ENCODE peak calls at places on chromosome 2, in eight cellular contexts. One of them, this sample, is unnamed.

GRCh38 chr2:4992226-4992625 is 700.0 kb upstream of the SOX11 start:
- DNase-seq in erythroblast: no peak
- DNase-seq in body of pancreas: no peak
- DNase-seq in suprapubic skin: no peak
- DNase-seq in ovary: no peak
- DNase-seq in K562: no peak
- DNase-seq in HCT116: no peak
- DNase-seq in right lobe of liver: no peak
- DNase-seq in this sample: no peak

GRCh38 chr2:37387143-37387835 is 42.9 kb downstream of the QPCT start:
- DNase-seq in body of pancreas: no peak
- DNase-seq in ovary: no peak
- DNase-seq in erythroblast: no peak
- DNase-seq in right lobe of liver: no peak
- DNase-seq in suprapubic skin: no peak
- DNase-seq in K562: no peak
- DNase-seq in HCT116: no peak
- DNase-seq in this sample: no peak

GRCh38 chr2:38167968-38168350 is 92.0 kb upstream of the CYP1B1 start:
- DNase-seq in ovary: no peak
- DNase-seq in erythroblast: no peak
- DNase-seq in body of pancreas: no peak
- DNase-seq in K562: no peak
- DNase-seq in HCT116: no peak
- DNase-seq in right lobe of liver: no peak
- DNase-seq in suprapubic skin: no peak
- DNase-seq in this sample: no peak

GRCh38 chr2:10170256-10170655 is 47.7 kb downstream of the RRM2 start:
- DNase-seq in body of pancreas: no peak
- DNase-seq in HCT116: no peak
- DNase-seq in right lobe of liver: no peak
- DNase-seq in ovary: no peak
- DNase-seq in suprapubic skin: no peak
- DNase-seq in K562: no peak
- DNase-seq in erythroblast: no peak
- DNase-seq in this sample: peak; percentile 81

GRCh38 chr2:75053484-75054112 is 95.2 kb downstream of the POLE4 start:
- DNase-seq in K562: peak; percentile 57
- DNase-seq in HCT116: peak; percentile 36
- DNase-seq in body of pancreas: peak; percentile 38
- DNase-seq in suprapubic skin: no peak
- DNase-seq in erythroblast: peak; percentile 47
- DNase-seq in ovary: peak; percentile 21
- DNase-seq in right lobe of liver: no peak
- DNase-seq in this sample: peak; percentile 26

GRCh38 chr2:157254041-157254440 is 3.5 kb upstream of the GALNT5 start:
- DNase-seq in right lobe of liver: no peak
- DNase-seq in ovary: no peak
- DNase-seq in HCT116: no peak
- DNase-seq in K562: no peak
- DNase-seq in erythroblast: no peak
- DNase-seq in suprapubic skin: no peak
- DNase-seq in body of pancreas: no peak
- DNase-seq in this sample: no peak

GRCh38 chr2:48417843-48418838 is 111.8 kb upstream of the STON1 start:
- DNase-seq in ovary: no peak
- DNase-seq in suprapubic skin: no peak
- DNase-seq in body of pancreas: no peak
- DNase-seq in right lobe of liver: peak; percentile 75
- DNase-seq in erythroblast: no peak
- DNase-seq in K562: no peak
- DNase-seq in HCT116: no peak
- DNase-seq in this sample: no peak

GRCh38 chr2:163692611-163693482 is 43.0 kb downstream of the FIGN start:
- DNase-seq in ovary: no peak
- DNase-seq in body of pancreas: no peak
- DNase-seq in erythroblast: no peak
- DNase-seq in suprapubic skin: no peak
- DNase-seq in HCT116: no peak
- DNase-seq in right lobe of liver: no peak
- DNase-seq in K562: no peak
- DNase-seq in this sample: no peak

GRCh38 chr2:64151498-64151897 is 7.3 kb upstream of the PELI1 start:
- DNase-seq in K562: no peak
- DNase-seq in erythroblast: no peak
- DNase-seq in body of pancreas: no peak
- DNase-seq in HCT116: no peak
- DNase-seq in right lobe of liver: no peak
- DNase-seq in suprapubic skin: no peak
- DNase-seq in ovary: no peak
- DNase-seq in this sample: no peak

GRCh38 chr2:227813562-227814353 is at the start of gene CCL20:
- DNase-seq in HCT116: no peak
- DNase-seq in erythroblast: no peak
- DNase-seq in K562: no peak
- DNase-seq in ovary: no peak
- DNase-seq in body of pancreas: no peak
- DNase-seq in right lobe of liver: no peak
- DNase-seq in suprapubic skin: no peak
- DNase-seq in this sample: no peak
- TF ChIP-seq POLR2A in HCT116: no peak
- TF ChIP-seq POLR2A in erythroblast: no peak
- TF ChIP-seq POLR2A in K562: no peak
- TF ChIP-seq POLR2A in ovary: no peak
- TF ChIP-seq POLR2A in body of pancreas: no peak
- TF ChIP-seq POLR2A in right lobe of liver: peak; percentile 75
- TF ChIP-seq POLR2A in suprapubic skin: no peak
- TF ChIP-seq POLR2A in this sample: no peak

GRCh38 chr2:213121677-213122076 is 29.7 kb downstream of the IKZF2 start:
- DNase-seq in erythroblast: no peak
- DNase-seq in suprapubic skin: no peak
- DNase-seq in K562: no peak
- DNase-seq in body of pancreas: no peak
- DNase-seq in right lobe of liver: no peak
- DNase-seq in HCT116: no peak
- DNase-seq in ovary: no peak
- DNase-seq in this sample: no peak

GRCh38 chr2:213122730-213123129 is 28.7 kb downstream of the IKZF2 start:
- DNase-seq in erythroblast: no peak
- DNase-seq in right lobe of liver: no peak
- DNase-seq in HCT116: no peak
- DNase-seq in ovary: no peak
- DNase-seq in suprapubic skin: no peak
- DNase-seq in K562: no peak
- DNase-seq in body of pancreas: no peak
- DNase-seq in this sample: no peak

GRCh38 chr2:213119061-213119809 is 32.2 kb downstream of the IKZF2 start:
- DNase-seq in suprapubic skin: no peak
- DNase-seq in body of pancreas: no peak
- DNase-seq in HCT116: no peak
- DNase-seq in ovary: no peak
- DNase-seq in right lobe of liver: no peak
- DNase-seq in K562: no peak
- DNase-seq in erythroblast: no peak
- DNase-seq in this sample: peak; percentile 5
- TF ChIP-seq POLR2A in suprapubic skin: no peak
- TF ChIP-seq POLR2A in body of pancreas: no peak
- TF ChIP-seq POLR2A in HCT116: no peak
- TF ChIP-seq POLR2A in ovary: no peak
- TF ChIP-seq POLR2A in right lobe of liver: no peak
- TF ChIP-seq POLR2A in K562: no peak
- TF ChIP-seq POLR2A in erythroblast: no peak
- TF ChIP-seq POLR2A in this sample: no peak

GRCh38 chr2:20822535-20823490 is at the start of gene LDAH:
- DNase-seq in body of pancreas: peak; percentile 95
- DNase-seq in ovary: peak; percentile 95
- DNase-seq in K562: peak; percentile 93
- DNase-seq in suprapubic skin: peak; percentile 93
- DNase-seq in right lobe of liver: peak; percentile 94
- DNase-seq in erythroblast: peak; percentile 92
- DNase-seq in HCT116: peak; percentile 81
- DNase-seq in this sample: peak; percentile 77
- TF ChIP-seq POLR2A in body of pancreas: peak; percentile 57
- TF ChIP-seq POLR2A in ovary: peak; percentile 63
- TF ChIP-seq POLR2A in K562: peak; percentile 88
- TF ChIP-seq POLR2A in suprapubic skin: no peak
- TF ChIP-seq POLR2A in right lobe of liver: peak; percentile 81
- TF ChIP-seq POLR2A in erythroblast: peak; percentile 91
- TF ChIP-seq POLR2A in HCT116: peak; percentile 66
- TF ChIP-seq POLR2A in this sample: peak; percentile 50

GRCh38 chr2:45984896-45985488 is 312.2 kb upstream of the EPAS1 start:
- DNase-seq in body of pancreas: no peak
- DNase-seq in HCT116: no peak
- DNase-seq in erythroblast: no peak
- DNase-seq in K562: no peak
- DNase-seq in suprapubic skin: no peak
- DNase-seq in ovary: no peak
- DNase-seq in right lobe of liver: no peak
- DNase-seq in this sample: no peak
- TF ChIP-seq POLR2A in body of pancreas: no peak
- TF ChIP-seq POLR2A in HCT116: no peak
- TF ChIP-seq POLR2A in erythroblast: no peak
- TF ChIP-seq POLR2A in K562: no peak
- TF ChIP-seq POLR2A in suprapubic skin: no peak
- TF ChIP-seq POLR2A in ovary: no peak
- TF ChIP-seq POLR2A in right lobe of liver: no peak
- TF ChIP-seq POLR2A in this sample: no peak

GRCh38 chr2:72826156-72826477 is 284 bp upstream of the EXOC6B start:
- DNase-seq in ovary: no peak
- DNase-seq in right lobe of liver: no peak
- DNase-seq in body of pancreas: no peak
- DNase-seq in erythroblast: no peak
- DNase-seq in suprapubic skin: no peak
- DNase-seq in K562: no peak
- DNase-seq in HCT116: no peak
- DNase-seq in this sample: no peak

GRCh38 chr2:72827495-72827894 is 1.7 kb upstream of the EXOC6B start:
- DNase-seq in K562: no peak
- DNase-seq in body of pancreas: no peak
- DNase-seq in right lobe of liver: no peak
- DNase-seq in suprapubic skin: no peak
- DNase-seq in HCT116: no peak
- DNase-seq in erythroblast: no peak
- DNase-seq in ovary: no peak
- DNase-seq in this sample: no peak

GRCh38 chr2:72827999-72828646 is 2.3 kb upstream of the EXOC6B start:
- DNase-seq in suprapubic skin: no peak
- DNase-seq in HCT116: no peak
- DNase-seq in erythroblast: no peak
- DNase-seq in K562: no peak
- DNase-seq in right lobe of liver: no peak
- DNase-seq in ovary: no peak
- DNase-seq in body of pancreas: no peak
- DNase-seq in this sample: peak; percentile 12

GRCh38 chr2:72824224-72824842 is 1.5 kb downstream of the EXOC6B start:
- DNase-seq in ovary: no peak
- DNase-seq in body of pancreas: no peak
- DNase-seq in right lobe of liver: no peak
- DNase-seq in suprapubic skin: no peak
- DNase-seq in K562: peak; percentile 14
- DNase-seq in erythroblast: peak; percentile 40
- DNase-seq in HCT116: peak; percentile 47
- DNase-seq in this sample: peak; percentile 49

DNA sequence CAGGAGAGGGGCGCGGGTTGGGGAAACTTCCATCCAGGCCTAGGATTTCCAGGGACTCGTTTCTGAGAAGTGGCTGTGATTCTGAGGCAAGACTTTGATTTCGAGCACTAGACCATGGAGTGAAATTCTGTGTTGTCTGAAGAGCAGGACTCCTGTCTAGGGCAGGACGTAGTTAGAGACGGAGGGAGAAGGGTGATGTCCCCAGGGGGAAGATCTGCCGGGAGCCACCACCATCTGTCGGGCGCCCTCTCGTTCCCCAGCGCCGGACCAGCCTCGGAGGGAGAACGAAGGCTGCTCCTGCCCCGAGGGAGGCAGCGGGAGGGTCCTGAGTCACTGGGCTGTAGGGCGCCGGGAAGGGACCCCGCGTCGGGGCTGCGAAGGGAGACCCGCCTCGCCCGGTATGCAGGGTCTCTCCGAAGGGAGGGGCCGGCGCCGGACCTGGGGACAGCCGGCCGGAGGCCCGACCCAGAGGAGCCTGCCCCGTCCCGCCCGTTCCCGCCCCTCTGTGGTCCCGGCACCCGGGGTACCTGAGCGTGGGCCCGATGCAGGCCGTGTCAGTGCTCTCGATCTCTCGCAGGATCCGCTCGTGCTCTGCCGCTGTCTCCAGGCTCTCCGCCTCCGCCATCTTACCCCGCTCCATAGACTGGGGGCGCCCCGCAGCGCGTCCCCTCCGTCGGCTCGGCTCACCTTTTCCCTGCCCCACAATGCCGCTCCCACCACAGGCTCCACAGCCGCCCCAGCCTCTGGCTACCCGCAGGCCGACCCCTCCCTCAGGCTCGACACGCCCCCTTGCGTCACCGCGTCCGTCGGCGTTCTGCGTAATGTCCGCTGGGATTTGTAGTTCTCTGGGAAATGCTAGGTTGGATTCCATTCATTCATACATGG is at the start of gene EXOC6B:
- DNase-seq in erythroblast: peak; percentile 81
- DNase-seq in body of pancreas: peak; percentile 90
- DNase-seq in K562: peak; percentile 82
- DNase-seq in right lobe of liver: peak; percentile 95
- DNase-seq in HCT116: peak; percentile 83
- DNase-seq in ovary: peak; percentile 93
- DNase-seq in suprapubic skin: peak; percentile 97
- DNase-seq in this sample: peak; percentile 77
- TF ChIP-seq POLR2A in erythroblast: no peak
- TF ChIP-seq POLR2A in body of pancreas: peak; percentile 52
- TF ChIP-seq POLR2A in K562: no peak
- TF ChIP-seq POLR2A in right lobe of liver: peak; percentile 74
- TF ChIP-seq POLR2A in HCT116: peak; percentile 46
- TF ChIP-seq POLR2A in ovary: peak; percentile 72
- TF ChIP-seq POLR2A in suprapubic skin: no peak
- TF ChIP-seq POLR2A in this sample: peak; percentile 91

GRCh38 chr2:119253114-119253702 is 29.6 kb downstream of the STEAP3 start:
- DNase-seq in suprapubic skin: no peak
- DNase-seq in erythroblast: no peak
- DNase-seq in body of pancreas: no peak
- DNase-seq in right lobe of liver: no peak
- DNase-seq in ovary: no peak
- DNase-seq in K562: no peak
- DNase-seq in HCT116: peak; percentile 10
- DNase-seq in this sample: no peak

GRCh38 chr2:119251652-119252051 is 28.0 kb downstream of the STEAP3 start:
- DNase-seq in body of pancreas: no peak
- DNase-seq in right lobe of liver: no peak
- DNase-seq in K562: no peak
- DNase-seq in ovary: no peak
- DNase-seq in HCT116: no peak
- DNase-seq in suprapubic skin: no peak
- DNase-seq in erythroblast: no peak
- DNase-seq in this sample: no peak

GRCh38 chr2:119253760-119254600 is 30.3 kb downstream of the STEAP3 start:
- DNase-seq in K562: no peak
- DNase-seq in right lobe of liver: no peak
- DNase-seq in suprapubic skin: no peak
- DNase-seq in erythroblast: no peak
- DNase-seq in HCT116: no peak
- DNase-seq in body of pancreas: no peak
- DNase-seq in ovary: no peak
- DNase-seq in this sample: no peak

GRCh38 chr2:119250891-119251290 is 27.3 kb downstream of the STEAP3 start:
- DNase-seq in K562: no peak
- DNase-seq in ovary: no peak
- DNase-seq in HCT116: no peak
- DNase-seq in erythroblast: no peak
- DNase-seq in suprapubic skin: no peak
- DNase-seq in body of pancreas: no peak
- DNase-seq in right lobe of liver: no peak
- DNase-seq in this sample: no peak

GRCh38 chr2:119252186-119253113 is 28.8 kb downstream of the STEAP3 start:
- DNase-seq in ovary: no peak
- DNase-seq in erythroblast: no peak
- DNase-seq in right lobe of liver: no peak
- DNase-seq in body of pancreas: no peak
- DNase-seq in K562: no peak
- DNase-seq in HCT116: peak; percentile 91
- DNase-seq in suprapubic skin: no peak
- DNase-seq in this sample: peak; percentile 87
- TF ChIP-seq POLR2A in ovary: no peak
- TF ChIP-seq POLR2A in erythroblast: no peak
- TF ChIP-seq POLR2A in right lobe of liver: no peak
- TF ChIP-seq POLR2A in body of pancreas: no peak
- TF ChIP-seq POLR2A in K562: no peak
- TF ChIP-seq POLR2A in HCT116: no peak
- TF ChIP-seq POLR2A in suprapubic skin: no peak
- TF ChIP-seq POLR2A in this sample: no peak